ENCODE peak calls at places on chromosomes 5 and 9, in ten cellular contexts. Q, H, O, S, T, P, D, A, J and Z are unnamed samples.

GRCh38 chr9:124695280-124695890 is 75.7 kb downstream of the NR6A1 start:
- DNase-seq in D (peak), J (no peak), P (no peak), O (no peak), H (peak), S (no peak), A (no peak), T (peak), Q (no peak), Z (peak)

GRCh38 chr5:73709536-73710129 is 83.6 kb downstream of the ARHGEF28 start:
- DNase-seq in A (no peak), P (no peak), D (peak), T (peak), H (no peak), J (no peak), Q (no peak), O (no peak), S (peak), Z (no peak)

GRCh38 chr5:66171349-66172344 is 27.5 kb downstream of the SREK1 start:
- DNase-seq in A (no peak), P (no peak), J (no peak), Q (peak), S (peak), O (no peak), H (peak), D (peak), T (peak), Z (peak)

GRCh38 chr9:121987312-121987711 is 105.8 kb downstream of the TTLL11 start:
- DNase-seq in A (no peak), S (no peak), D (no peak), Q (no peak), H (peak), P (no peak), J (no peak), T (no peak), O (no peak), Z (no peak)

GRCh38 chr9:131887680-131888079 is 147.8 kb upstream of the RAPGEF1 start:
- DNase-seq in D (no peak), P (no peak), A (no peak), Q (no peak), H (no peak), J (no peak), O (no peak), S (no peak), T (no peak), Z (no peak)

GRCh38 chr9:4596165-4596922 is 65.8 kb upstream of the PLPP6 start:
- DNase-seq in Q (no peak), T (no peak), J (no peak), H (no peak), P (no peak), A (peak), D (no peak), S (no peak), O (no peak), Z (peak)

GRCh38 chr5:14218897-14219573 is 75.9 kb downstream of the TRIO start:
- DNase-seq in O (no peak), A (no peak), J (no peak), P (no peak), S (no peak), T (peak), Q (no peak), D (no peak), H (peak), Z (no peak)

GRCh38 chr5:38515081-38515480 is 41.4 kb downstream of the LIFR start:
- DNase-seq in J (no peak), P (no peak), O (no peak), T (no peak), Q (no peak), A (no peak), H (no peak), D (no peak), S (no peak), Z (no peak)

GRCh38 chr5:122493091-122493775 is 181.2 kb downstream of the SNCAIP start:
- DNase-seq in A (no peak), S (no peak), J (no peak), H (no peak), Q (no peak), T (no peak), D (peak), P (no peak), O (no peak), Z (no peak)

GRCh38 chr5:84487963-84488362 is 103.3 kb upstream of the EDIL3 start:
- DNase-seq in Q (peak), H (peak), O (no peak), S (no peak), A (no peak), T (peak), D (peak), P (no peak), J (no peak), Z (no peak)

GRCh38 chr9:98095401-98095800 is 23.6 kb downstream of the TRIM14 start:
- DNase-seq in T (no peak), O (no peak), A (no peak), D (no peak), H (no peak), Q (no peak), S (no peak), P (no peak), J (no peak), Z (no peak)

GRCh38 chr9:98091735-98092632 is 27.0 kb downstream of the TRIM14 start:
- DNase-seq in T (peak), O (no peak), S (no peak), H (no peak), D (no peak), Q (no peak), A (no peak), P (no peak), J (peak), Z (peak)

GRCh38 chr9:98094316-98094715 is 24.7 kb downstream of the TRIM14 start:
- DNase-seq in P (no peak), D (no peak), S (no peak), A (no peak), T (no peak), Q (no peak), H (no peak), O (no peak), J (no peak), Z (no peak)

GRCh38 chr9:98094851-98095250 is 24.2 kb downstream of the TRIM14 start:
- DNase-seq in H (no peak), T (no peak), A (no peak), D (no peak), J (no peak), Q (no peak), P (no peak), O (no peak), S (no peak), Z (no peak)

DNA sequence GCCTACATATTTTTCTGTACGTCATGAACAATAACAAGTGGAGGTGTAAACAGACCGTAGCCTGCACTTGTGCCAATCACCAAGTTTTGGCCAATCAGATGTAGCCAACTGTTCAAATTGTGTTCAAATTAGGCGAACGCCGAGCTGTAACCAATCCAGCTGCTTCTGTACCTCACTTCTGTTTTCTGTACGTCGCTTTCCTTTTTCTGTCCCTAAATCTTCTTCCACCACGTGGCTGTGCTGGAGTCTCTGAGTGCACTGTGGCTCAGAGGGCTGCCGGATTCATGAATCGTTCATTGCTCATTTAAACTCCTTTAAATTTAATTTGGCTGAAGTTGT is 26.4 kb downstream of the TRIM14 start:
- DNase-seq in A (no peak), O (no peak), J (no peak), H (no peak), Q (no peak), T (no peak), D (no peak), P (no peak), S (no peak), Z (no peak)
- H2AFZ ChIP-seq in A (no peak), O (no peak), J (no peak), H (no peak), Q (no peak), T (no peak), D (no peak), P (no peak), S (no peak), Z (peak)

GRCh38 chr9:137113385-137114159 is 961 bp downstream of the DPP7 start:
- DNase-seq in H (peak), O (no peak), P (no peak), A (no peak), Q (no peak), S (no peak), T (no peak), J (no peak), D (no peak), Z (no peak)

GRCh38 chr9:137115394-137116026 is 977 bp upstream of the DPP7 start:
- DNase-seq in J (no peak), S (no peak), O (no peak), A (no peak), H (no peak), Q (no peak), T (no peak), P (no peak), D (no peak), Z (no peak)

GRCh38 chr9:137112564-137113384 is 1.8 kb downstream of the DPP7 start:
- DNase-seq in A (no peak), T (no peak), H (no peak), P (no peak), Q (no peak), J (no peak), S (no peak), D (no peak), O (no peak), Z (no peak)

GRCh38 chr9:137114613-137115393 is at the start of gene DPP7:
- DNase-seq in J (no peak), O (no peak), D (no peak), S (no peak), P (no peak), Q (peak), T (peak), A (no peak), H (peak), Z (peak)

GRCh38 chr9:137114220-137114612 is 317 bp downstream of the DPP7 start:
- DNase-seq in D (no peak), J (no peak), H (peak), S (no peak), T (no peak), Q (no peak), O (no peak), P (no peak), A (no peak), Z (no peak)
- H3K9ac ChIP-seq in D (no peak), J (no peak), H (peak), S (no peak), T (peak), Q (peak), O (no peak), P (peak), A (peak), Z (no peak)

GRCh38 chr5:107516452-107517184 is 154.1 kb downstream of the EFNA5 start:
- DNase-seq in J (no peak), Q (no peak), O (no peak), A (no peak), P (no peak), T (peak), S (no peak), H (no peak), D (peak), Z (no peak)
- H2AFZ ChIP-seq in J (no peak), Q (no peak), O (no peak), A (no peak), P (no peak), T (no peak), S (no peak), H (no peak), D (no peak), Z (no peak)

DNA sequence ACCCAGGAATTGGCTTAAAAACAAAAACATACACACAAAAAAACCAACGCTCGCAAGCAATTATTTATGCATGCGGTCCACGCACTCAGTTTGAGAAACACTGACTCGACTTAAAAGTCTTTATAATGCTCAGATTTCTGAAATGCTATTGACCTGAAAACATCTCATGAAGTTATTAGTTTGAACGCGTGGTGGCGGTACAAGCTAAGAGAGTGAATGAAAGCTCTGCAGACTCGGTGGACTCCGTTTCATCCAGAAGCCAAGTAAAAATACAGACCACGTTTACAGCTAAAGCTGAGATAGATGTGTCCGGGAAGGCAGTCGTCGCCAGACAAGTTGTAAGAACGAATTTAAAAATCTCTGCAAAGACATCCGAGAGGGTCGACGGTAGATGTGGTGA is at the start of gene PCDHB6:
- DNase-seq in D (no peak), P (no peak), J (no peak), T (peak), S (peak), O (no peak), A (no peak), Q (no peak), H (peak), Z (peak)
- H3K9ac ChIP-seq in D (no peak), P (no peak), J (no peak), T (no peak), S (no peak), O (no peak), A (no peak), Q (no peak), H (no peak), Z (no peak)

GRCh38 chr5:150079655-150080461 is 6.5 kb downstream of the CSF1R start:
- DNase-seq in A (no peak), P (no peak), O (no peak), T (no peak), J (peak), H (no peak), S (no peak), D (no peak), Q (no peak), Z (no peak)

GRCh38 chr5:150081541-150082283 is 4.6 kb downstream of the CSF1R start:
- DNase-seq in Q (peak), D (no peak), O (no peak), H (no peak), P (no peak), J (no peak), A (no peak), S (no peak), T (peak), Z (peak)

GRCh38 chr5:150080696-150081435 is 5.5 kb downstream of the CSF1R start:
- DNase-seq in P (no peak), A (no peak), T (no peak), S (no peak), O (no peak), D (no peak), H (no peak), Q (no peak), J (no peak), Z (no peak)

GRCh38 chr5:150082889-150083288 is 3.5 kb downstream of the CSF1R start:
- DNase-seq in Q (no peak), D (no peak), S (no peak), J (no peak), H (no peak), T (no peak), O (no peak), A (no peak), P (no peak), Z (no peak)

GRCh38 chr5:150082364-150082763 is 4.0 kb downstream of the CSF1R start:
- DNase-seq in H (no peak), Q (no peak), D (no peak), P (no peak), S (no peak), A (no peak), J (no peak), O (no peak), T (no peak), Z (no peak)
- H2AFZ ChIP-seq in H (no peak), Q (no peak), D (no peak), P (peak), S (no peak), A (peak), J (no peak), O (peak), T (no peak), Z (peak)

GRCh38 chr5:150627731-150628545 is 12.5 kb upstream of the SYNPO start:
- DNase-seq in S (no peak), O (no peak), P (no peak), Q (peak), H (peak), A (no peak), D (peak), J (no peak), T (peak), Z (no peak)
- H3K9ac ChIP-seq in S (no peak), O (no peak), P (no peak), Q (no peak), H (no peak), A (no peak), D (peak), J (no peak), T (no peak), Z (no peak)

DNA sequence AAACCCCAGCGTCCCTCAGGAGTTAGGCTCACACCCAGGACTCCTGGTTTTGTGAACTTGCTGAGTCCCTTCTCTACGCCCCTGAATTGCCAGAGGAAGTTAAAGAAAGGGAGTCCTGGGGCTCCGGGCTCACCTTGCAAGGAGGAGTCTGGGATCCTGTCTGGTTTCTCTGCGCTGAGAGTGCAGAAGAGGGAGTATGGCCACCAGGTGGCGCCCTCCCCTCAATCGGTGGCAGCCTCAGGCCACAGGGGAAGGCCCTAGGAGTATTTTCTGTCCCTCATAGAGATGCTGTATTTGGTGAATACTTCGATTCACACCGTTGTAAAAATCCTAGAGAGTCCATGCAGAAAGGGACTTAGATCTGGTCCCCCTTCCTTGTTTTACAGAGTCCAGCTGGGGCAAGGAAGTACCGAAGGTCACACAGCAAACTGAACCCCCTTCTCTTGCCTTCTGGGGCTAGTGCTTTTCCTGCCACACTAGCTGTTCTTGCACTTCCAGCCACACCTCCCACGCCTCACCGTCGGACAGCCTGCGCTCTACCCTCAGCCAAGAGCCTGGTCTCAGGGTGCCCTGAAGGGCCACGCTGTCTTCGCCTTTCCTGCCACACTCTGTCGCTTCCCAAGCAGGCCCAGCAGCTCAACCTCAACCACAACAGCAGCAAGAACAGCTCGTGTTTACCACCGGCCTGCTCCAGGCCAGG is 10.2 kb downstream of the HAND1 start:
- DNase-seq in S (peak), A (peak), Q (peak), H (peak), J (peak), P (no peak), O (no peak), D (no peak), T (peak), Z (peak)
- H2AFZ ChIP-seq in S (no peak), A (peak), Q (no peak), H (no peak), J (no peak), P (peak), O (no peak), D (no peak), T (peak), Z (no peak)

GRCh38 chr5:145158654-145159199 is 676.4 kb downstream of the PRELID2 start:
- DNase-seq in S (no peak), H (no peak), P (no peak), J (no peak), D (no peak), T (no peak), A (no peak), O (no peak), Q (peak), Z (peak)
- H3K9ac ChIP-seq in S (no peak), H (no peak), P (no peak), J (no peak), D (no peak), T (no peak), A (no peak), O (no peak), Q (no peak), Z (no peak)

GRCh38 chr5:145945620-145946111 is 9.3 kb downstream of the SH3RF2 start:
- DNase-seq in H (no peak), Q (no peak), J (no peak), O (no peak), P (no peak), A (no peak), T (no peak), D (no peak), S (no peak), Z (no peak)
- H2AFZ ChIP-seq in H (no peak), Q (no peak), J (no peak), O (no peak), P (no peak), A (no peak), T (peak), D (no peak), S (peak), Z (no peak)